ENCODE peak calls at places on chromosome 1, in eight cellular contexts. One of them, this sample, is unnamed.

GRCh38 chr1:98919652-98920051 is 85.0 kb downstream of the PLPPR5 start:
- DNase-seq in neural crest cell: no peak
- DNase-seq in HAP-1: no peak
- DNase-seq in PC-9: no peak
- DNase-seq in NCI-H1417: no peak
- DNase-seq in T follicular helper cell: no peak
- DNase-seq in effector CD4-positive, alpha-beta T cell: no peak
- DNase-seq in HuH-7: no peak
- DNase-seq in this sample: no peak

GRCh38 chr1:55618203-55618602 is 403.0 kb upstream of the USP24 start:
- DNase-seq in HuH-7: no peak
- DNase-seq in effector CD4-positive, alpha-beta T cell: no peak
- DNase-seq in HAP-1: no peak
- DNase-seq in NCI-H1417: no peak
- DNase-seq in PC-9: no peak
- DNase-seq in T follicular helper cell: no peak
- DNase-seq in neural crest cell: no peak
- DNase-seq in this sample: no peak

GRCh38 chr1:214472362-214472761 is 79.0 kb downstream of the PTPN14 start:
- DNase-seq in PC-9: no peak
- DNase-seq in HAP-1: no peak
- DNase-seq in effector CD4-positive, alpha-beta T cell: no peak
- DNase-seq in T follicular helper cell: no peak
- DNase-seq in neural crest cell: no peak
- DNase-seq in HuH-7: no peak
- DNase-seq in NCI-H1417: no peak
- DNase-seq in this sample: no peak

GRCh38 chr1:75136921-75137641 is 2.9 kb downstream of the LHX8 start:
- DNase-seq in HAP-1: no peak
- DNase-seq in NCI-H1417: peak; percentile 55
- DNase-seq in neural crest cell: no peak
- DNase-seq in PC-9: no peak
- DNase-seq in effector CD4-positive, alpha-beta T cell: no peak
- DNase-seq in T follicular helper cell: no peak
- DNase-seq in HuH-7: no peak
- DNase-seq in this sample: no peak

GRCh38 chr1:158045639-158046038 is 52.2 kb downstream of the KIRREL1 start:
- DNase-seq in effector CD4-positive, alpha-beta T cell: no peak
- DNase-seq in HuH-7: no peak
- DNase-seq in PC-9: no peak
- DNase-seq in NCI-H1417: no peak
- DNase-seq in T follicular helper cell: no peak
- DNase-seq in neural crest cell: no peak
- DNase-seq in HAP-1: peak; percentile 66
- DNase-seq in this sample: no peak

GRCh38 chr1:248858096-248858890 is 592 bp downstream of the ZNF692 start:
- DNase-seq in effector CD4-positive, alpha-beta T cell: no peak
- DNase-seq in PC-9: peak; percentile 53
- DNase-seq in T follicular helper cell: no peak
- DNase-seq in NCI-H1417: peak; percentile 92
- DNase-seq in HAP-1: peak; percentile 38
- DNase-seq in neural crest cell: peak; percentile 55
- DNase-seq in HuH-7: peak; percentile 81
- DNase-seq in this sample: no peak

GRCh38 chr1:42179275-42179674 is 14.7 kb upstream of the GUCA2A start:
- DNase-seq in T follicular helper cell: no peak
- DNase-seq in neural crest cell: no peak
- DNase-seq in PC-9: no peak
- DNase-seq in NCI-H1417: no peak
- DNase-seq in effector CD4-positive, alpha-beta T cell: no peak
- DNase-seq in HAP-1: no peak
- DNase-seq in HuH-7: no peak
- DNase-seq in this sample: no peak

GRCh38 chr1:160830321-160831153 is 32.1 kb downstream of the CD244 start:
- DNase-seq in PC-9: peak; percentile 48
- DNase-seq in HAP-1: peak; percentile 42
- DNase-seq in effector CD4-positive, alpha-beta T cell: peak; percentile 78
- DNase-seq in T follicular helper cell: peak; percentile 71
- DNase-seq in neural crest cell: peak; percentile 62
- DNase-seq in NCI-H1417: peak; percentile 44
- DNase-seq in HuH-7: peak; percentile 42
- DNase-seq in this sample: peak; percentile 75

GRCh38 chr1:174376030-174376429 is 71.7 kb upstream of the GPR52 start:
- DNase-seq in T follicular helper cell: no peak
- DNase-seq in HuH-7: no peak
- DNase-seq in HAP-1: no peak
- DNase-seq in PC-9: no peak
- DNase-seq in NCI-H1417: no peak
- DNase-seq in effector CD4-positive, alpha-beta T cell: no peak
- DNase-seq in neural crest cell: no peak
- DNase-seq in this sample: no peak

GRCh38 chr1:223831755-223832636 is 13.8 kb downstream of the TP53BP2 start:
- DNase-seq in HuH-7: no peak
- DNase-seq in HAP-1: peak; percentile 61
- DNase-seq in T follicular helper cell: no peak
- DNase-seq in effector CD4-positive, alpha-beta T cell: no peak
- DNase-seq in PC-9: peak; percentile 90
- DNase-seq in neural crest cell: no peak
- DNase-seq in NCI-H1417: no peak
- DNase-seq in this sample: no peak

GRCh38 chr1:156281281-156282142 is 1.1 kb downstream of the SMG5 start:
- DNase-seq in effector CD4-positive, alpha-beta T cell: no peak
- DNase-seq in neural crest cell: no peak
- DNase-seq in T follicular helper cell: no peak
- DNase-seq in HuH-7: no peak
- DNase-seq in PC-9: no peak
- DNase-seq in NCI-H1417: no peak
- DNase-seq in HAP-1: no peak
- DNase-seq in this sample: no peak

GRCh38 chr1:41490911-41491310 is 6.4 kb upstream of the EDN2 start:
- DNase-seq in effector CD4-positive, alpha-beta T cell: no peak
- DNase-seq in T follicular helper cell: no peak
- DNase-seq in HAP-1: no peak
- DNase-seq in PC-9: no peak
- DNase-seq in neural crest cell: no peak
- DNase-seq in NCI-H1417: no peak
- DNase-seq in HuH-7: no peak
- DNase-seq in this sample: no peak

This sample was measured in T-helper 9 cell.